ENCODE peak calls at places on chromosomes 12 and 14, in four cellular contexts. One of them, this sample, is unnamed.

GRCh38 chr14:100142073-100143040 is 17.1 kb downstream of the DEGS2 start:
- DNase-seq in BJ: no peak
- DNase-seq in fibroblast of pulmonary artery: peak
- DNase-seq in PC-3: no peak
- DNase-seq in this sample: peak

GRCh38 chr12:100229036-100229635 is 28.5 kb downstream of the ACTR6 start:
- DNase-seq in BJ: no peak
- DNase-seq in fibroblast of pulmonary artery: peak
- DNase-seq in PC-3: peak
- DNase-seq in this sample: peak

GRCh38 chr12:116127858-116128257 is 149.6 kb downstream of the MED13L start:
- DNase-seq in BJ: no peak
- DNase-seq in fibroblast of pulmonary artery: no peak
- DNase-seq in PC-3: no peak
- DNase-seq in this sample: no peak

GRCh38 chr14:92693998-92694780 is 54.2 kb downstream of the LGMN start:
- DNase-seq in BJ: no peak
- DNase-seq in fibroblast of pulmonary artery: no peak
- DNase-seq in PC-3: peak
- DNase-seq in this sample: no peak

GRCh38 chr14:22448905-22449611 is 140.0 kb downstream of the DAD1 start:
- DNase-seq in BJ: no peak
- DNase-seq in fibroblast of pulmonary artery: peak
- DNase-seq in PC-3: peak
- DNase-seq in this sample: peak

GRCh38 chr12:130509454-130509853 is 171.8 kb downstream of the PIWIL1 start:
- DNase-seq in BJ: no peak
- DNase-seq in fibroblast of pulmonary artery: no peak
- DNase-seq in PC-3: no peak
- DNase-seq in this sample: no peak

GRCh38 chr12:21780786-21781185 is 6.3 kb upstream of the KCNJ8 start:
- DNase-seq in BJ: no peak
- DNase-seq in fibroblast of pulmonary artery: no peak
- DNase-seq in PC-3: no peak
- DNase-seq in this sample: no peak

GRCh38 chr14:63614964-63615363 is 26.7 kb downstream of the WDR89 start:
- DNase-seq in BJ: no peak
- DNase-seq in fibroblast of pulmonary artery: peak
- DNase-seq in PC-3: peak
- DNase-seq in this sample: peak

GRCh38 chr12:42868291-42868690 is 278.7 kb upstream of the PRICKLE1 start:
- DNase-seq in BJ: no peak
- DNase-seq in fibroblast of pulmonary artery: peak
- DNase-seq in PC-3: no peak
- DNase-seq in this sample: peak

GRCh38 chr14:72495668-72496067 is 398.2 kb downstream of the DPF3 start:
- DNase-seq in BJ: no peak
- DNase-seq in fibroblast of pulmonary artery: peak
- DNase-seq in PC-3: peak
- DNase-seq in this sample: peak

GRCh38 chr12:109247831-109248654 is 61.0 kb downstream of the FOXN4 start:
- DNase-seq in BJ: no peak
- DNase-seq in fibroblast of pulmonary artery: no peak
- DNase-seq in PC-3: no peak
- DNase-seq in this sample: no peak

GRCh38 chr12:132872975-132873421 is 14.4 kb downstream of the CHFR start:
- DNase-seq in BJ: no peak
- DNase-seq in fibroblast of pulmonary artery: no peak
- DNase-seq in PC-3: no peak
- DNase-seq in this sample: no peak

DNA sequence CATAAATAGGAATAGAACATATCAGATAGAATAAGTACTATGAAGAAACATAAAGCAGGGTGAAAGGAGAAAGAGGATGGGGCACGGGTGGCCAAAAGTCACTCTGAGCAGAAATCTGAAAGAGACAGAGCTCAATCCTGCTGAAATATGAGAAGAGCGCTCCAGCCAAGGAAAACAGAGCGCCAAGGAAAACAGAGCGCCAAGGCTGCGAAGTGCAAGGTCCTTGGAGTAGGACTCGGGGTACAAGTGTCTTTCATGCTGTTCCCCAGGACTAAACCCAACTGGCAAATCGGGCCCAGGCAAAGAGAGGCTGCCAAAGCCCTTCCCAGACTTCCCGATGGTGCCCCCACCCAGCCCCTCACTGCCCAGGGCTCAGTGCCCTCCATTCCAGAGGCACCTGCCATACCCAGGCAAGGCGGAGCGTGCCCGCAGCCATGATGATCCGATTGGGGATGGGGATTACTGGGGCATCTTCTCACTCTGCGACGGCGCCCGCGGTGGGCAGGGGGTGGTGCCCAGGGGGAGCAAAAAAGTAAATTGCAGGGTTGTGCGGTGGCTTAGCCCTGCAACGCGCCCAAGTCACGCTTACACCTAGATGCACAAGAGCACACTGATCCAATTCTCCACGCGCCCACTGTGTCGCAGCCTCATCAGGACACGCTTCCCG is 1.7 kb downstream of the LTBP2 start:
- DNase-seq in BJ: no peak
- DNase-seq in fibroblast of pulmonary artery: no peak
- DNase-seq in PC-3: no peak
- DNase-seq in this sample: no peak
- H3K4me3 ChIP-seq in BJ: peak
- H3K4me3 ChIP-seq in fibroblast of pulmonary artery: peak
- H3K4me3 ChIP-seq in PC-3: no peak
- H3K4me3 ChIP-seq in this sample: peak

GRCh38 chr12:34398366-34398705 is 376.0 kb downstream of the ALG10 start:
- DNase-seq in BJ: no peak
- DNase-seq in fibroblast of pulmonary artery: no peak
- DNase-seq in PC-3: no peak
- DNase-seq in this sample: no peak

GRCh38 chr12:34396861-34397590 is 374.7 kb downstream of the ALG10 start:
- DNase-seq in BJ: no peak
- DNase-seq in fibroblast of pulmonary artery: no peak
- DNase-seq in PC-3: no peak
- DNase-seq in this sample: no peak

GRCh38 chr12:34398706-34399630 is 376.7 kb downstream of the ALG10 start:
- DNase-seq in BJ: no peak
- DNase-seq in fibroblast of pulmonary artery: no peak
- DNase-seq in PC-3: no peak
- DNase-seq in this sample: no peak

GRCh38 chr12:34396006-34396860 is 373.9 kb downstream of the ALG10 start:
- DNase-seq in BJ: no peak
- DNase-seq in fibroblast of pulmonary artery: no peak
- DNase-seq in PC-3: no peak
- DNase-seq in this sample: no peak

GRCh38 chr12:34397591-34398365 is 375.5 kb downstream of the ALG10 start:
- DNase-seq in BJ: no peak
- DNase-seq in fibroblast of pulmonary artery: no peak
- DNase-seq in PC-3: no peak
- DNase-seq in this sample: no peak
- H3K4me3 ChIP-seq in BJ: no peak
- H3K4me3 ChIP-seq in fibroblast of pulmonary artery: no peak
- H3K4me3 ChIP-seq in PC-3: no peak
- H3K4me3 ChIP-seq in this sample: no peak

GRCh38 chr12:40107803-40108620 is 2.1 kb upstream of the SLC2A13 start:
- DNase-seq in BJ: no peak
- DNase-seq in fibroblast of pulmonary artery: no peak
- DNase-seq in PC-3: no peak
- DNase-seq in this sample: no peak

GRCh38 chr12:40105515-40106201 is at the start of gene SLC2A13:
- DNase-seq in BJ: no peak
- DNase-seq in fibroblast of pulmonary artery: peak
- DNase-seq in PC-3: peak
- DNase-seq in this sample: peak

GRCh38 chr12:40106655-40107054 is 774 bp upstream of the SLC2A13 start:
- DNase-seq in BJ: no peak
- DNase-seq in fibroblast of pulmonary artery: no peak
- DNase-seq in PC-3: peak
- DNase-seq in this sample: peak

GRCh38 chr12:40106202-40106533 is 287 bp upstream of the SLC2A13 start:
- DNase-seq in BJ: no peak
- DNase-seq in fibroblast of pulmonary artery: no peak
- DNase-seq in PC-3: no peak
- DNase-seq in this sample: peak

GRCh38 chr12:40107098-40107802 is 1.4 kb upstream of the SLC2A13 start:
- DNase-seq in BJ: no peak
- DNase-seq in fibroblast of pulmonary artery: peak
- DNase-seq in PC-3: peak
- DNase-seq in this sample: peak
- H3K4me3 ChIP-seq in BJ: peak
- H3K4me3 ChIP-seq in fibroblast of pulmonary artery: peak
- H3K4me3 ChIP-seq in PC-3: peak
- H3K4me3 ChIP-seq in this sample: peak

DNA sequence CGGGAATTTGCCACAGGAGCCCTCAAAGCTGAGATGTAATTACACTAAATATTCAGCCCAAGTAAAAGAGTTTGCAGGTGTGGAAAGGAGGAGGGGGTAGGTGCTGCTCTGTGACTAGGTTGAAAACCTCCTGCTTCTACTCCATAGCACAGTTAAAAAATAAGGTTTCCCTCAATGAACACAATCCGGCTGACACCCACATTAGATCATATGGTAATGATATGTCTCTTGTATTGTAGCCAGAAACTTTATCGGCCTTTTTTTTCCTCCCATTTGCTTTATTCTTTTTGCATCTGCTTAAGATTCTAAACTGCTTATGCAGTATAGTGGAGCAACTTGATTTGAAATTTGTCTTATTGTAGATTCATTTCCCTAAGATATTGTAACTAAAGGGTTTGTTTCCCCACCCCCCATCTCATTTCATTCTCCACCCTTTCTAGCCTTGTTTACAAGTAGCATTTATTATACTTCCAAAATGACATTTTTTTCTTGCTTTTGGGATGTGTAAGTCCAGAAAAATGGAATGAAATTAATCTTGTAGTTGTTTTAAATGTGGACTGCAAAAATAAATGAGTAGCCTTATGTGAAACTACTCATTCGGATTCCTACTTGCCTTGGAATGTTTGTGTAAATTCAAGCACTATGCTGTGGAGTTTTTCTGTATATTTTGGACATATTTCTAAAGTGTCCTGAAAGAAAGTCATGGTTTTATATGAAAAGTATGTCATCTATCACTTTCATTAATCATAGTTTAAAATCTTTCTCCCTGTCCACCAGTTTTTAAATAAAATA is at the start of gene DCN:
- DNase-seq in BJ: no peak
- DNase-seq in fibroblast of pulmonary artery: peak
- DNase-seq in PC-3: no peak
- DNase-seq in this sample: peak
- H3K4me3 ChIP-seq in BJ: peak
- H3K4me3 ChIP-seq in fibroblast of pulmonary artery: peak
- H3K4me3 ChIP-seq in PC-3: no peak
- H3K4me3 ChIP-seq in this sample: peak

GRCh38 chr12:50056629-50056976 is 793 bp upstream of the ASIC1 start:
- DNase-seq in BJ: no peak
- DNase-seq in fibroblast of pulmonary artery: no peak
- DNase-seq in PC-3: no peak
- DNase-seq in this sample: no peak
- H3K4me3 ChIP-seq in BJ: peak
- H3K4me3 ChIP-seq in fibroblast of pulmonary artery: peak
- H3K4me3 ChIP-seq in PC-3: peak
- H3K4me3 ChIP-seq in this sample: no peak

DNA sequence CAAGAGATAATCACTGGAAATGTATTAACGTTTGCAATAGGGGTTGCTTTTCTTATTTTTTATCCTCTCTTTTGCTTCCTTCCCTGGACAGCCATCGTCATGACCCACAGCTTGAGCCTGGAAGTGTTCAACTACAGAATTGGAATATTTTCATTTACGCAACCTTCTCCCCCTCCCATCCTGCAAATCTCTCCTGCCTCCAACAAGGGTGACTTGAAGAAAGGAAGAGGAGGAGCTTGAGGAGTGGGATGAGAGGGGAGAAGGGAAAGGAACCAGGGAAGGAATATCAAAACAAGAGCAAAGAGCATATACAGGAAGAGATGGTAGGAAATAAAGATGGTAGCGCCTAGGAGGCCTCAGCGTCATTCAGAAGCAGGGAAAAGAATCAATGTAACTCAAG is 1.6 kb upstream of the MANSC4 start:
- DNase-seq in BJ: no peak
- DNase-seq in fibroblast of pulmonary artery: peak
- DNase-seq in PC-3: no peak
- DNase-seq in this sample: peak
- H3K4me3 ChIP-seq in BJ: peak
- H3K4me3 ChIP-seq in fibroblast of pulmonary artery: peak
- H3K4me3 ChIP-seq in PC-3: peak
- H3K4me3 ChIP-seq in this sample: peak

GRCh38 chr14:105201156-105201927 is 20.2 kb upstream of the NUDT14 start:
- DNase-seq in BJ: no peak
- DNase-seq in fibroblast of pulmonary artery: no peak
- DNase-seq in PC-3: no peak
- DNase-seq in this sample: no peak
- H3K4me3 ChIP-seq in BJ: no peak
- H3K4me3 ChIP-seq in fibroblast of pulmonary artery: no peak
- H3K4me3 ChIP-seq in PC-3: no peak
- H3K4me3 ChIP-seq in this sample: no peak

GRCh38 chr12:48995061-48995879 is 3.9 kb downstream of the DDN start:
- DNase-seq in BJ: no peak
- DNase-seq in fibroblast of pulmonary artery: peak
- DNase-seq in PC-3: peak
- DNase-seq in this sample: peak
- H3K4me3 ChIP-seq in BJ: no peak
- H3K4me3 ChIP-seq in fibroblast of pulmonary artery: peak
- H3K4me3 ChIP-seq in PC-3: peak
- H3K4me3 ChIP-seq in this sample: peak